ENCODE peak calls at places on chromosomes 6 and 20, in nine cellular contexts. One of them, this sample, is unnamed.

GRCh38 chr20:52593634-52594033 is 378.5 kb upstream of the TSHZ2 start:
- DNase-seq in HFFc6: no peak
- DNase-seq in testis: no peak
- DNase-seq in PC-3: peak
- DNase-seq in adrenal gland: no peak
- DNase-seq in IMR-90: no peak
- DNase-seq in left ventricle myocardium inferior: no peak
- DNase-seq in nephron progenitor cell: no peak
- DNase-seq in GM20000: no peak
- DNase-seq in this sample: no peak

GRCh38 chr6:78607188-78607587 is 260.2 kb upstream of the IRAK1BP1 start:
- DNase-seq in HFFc6: peak
- DNase-seq in testis: no peak
- DNase-seq in PC-3: no peak
- DNase-seq in adrenal gland: no peak
- DNase-seq in IMR-90: peak
- DNase-seq in left ventricle myocardium inferior: no peak
- DNase-seq in nephron progenitor cell: no peak
- DNase-seq in GM20000: no peak
- DNase-seq in this sample: peak

GRCh38 chr6:129890164-129890563 is 29.0 kb upstream of the TMEM244 start:
- DNase-seq in HFFc6: peak
- DNase-seq in testis: no peak
- DNase-seq in PC-3: peak
- DNase-seq in adrenal gland: no peak
- DNase-seq in IMR-90: peak
- DNase-seq in left ventricle myocardium inferior: no peak
- DNase-seq in nephron progenitor cell: no peak
- DNase-seq in GM20000: no peak
- DNase-seq in this sample: peak

GRCh38 chr6:17456711-17457110 is 63.3 kb downstream of the CAP2 start:
- DNase-seq in HFFc6: no peak
- DNase-seq in testis: no peak
- DNase-seq in PC-3: no peak
- DNase-seq in adrenal gland: no peak
- DNase-seq in IMR-90: no peak
- DNase-seq in left ventricle myocardium inferior: no peak
- DNase-seq in nephron progenitor cell: no peak
- DNase-seq in GM20000: no peak
- DNase-seq in this sample: no peak

GRCh38 chr6:139605350-139605749 is 230.9 kb upstream of the CITED2 start:
- DNase-seq in HFFc6: peak
- DNase-seq in testis: no peak
- DNase-seq in PC-3: peak
- DNase-seq in adrenal gland: no peak
- DNase-seq in IMR-90: peak
- DNase-seq in left ventricle myocardium inferior: no peak
- DNase-seq in nephron progenitor cell: no peak
- DNase-seq in GM20000: no peak
- DNase-seq in this sample: peak

GRCh38 chr20:11544029-11544678 is 373.5 kb upstream of the BTBD3 start:
- DNase-seq in HFFc6: peak
- DNase-seq in testis: peak
- DNase-seq in PC-3: peak
- DNase-seq in adrenal gland: no peak
- DNase-seq in IMR-90: peak
- DNase-seq in left ventricle myocardium inferior: no peak
- DNase-seq in nephron progenitor cell: peak
- DNase-seq in GM20000: peak
- DNase-seq in this sample: peak

GRCh38 chr6:41645007-41645618 is 6.8 kb downstream of the MDFI start:
- DNase-seq in HFFc6: no peak
- DNase-seq in testis: no peak
- DNase-seq in PC-3: no peak
- DNase-seq in adrenal gland: no peak
- DNase-seq in IMR-90: no peak
- DNase-seq in left ventricle myocardium inferior: no peak
- DNase-seq in nephron progenitor cell: peak
- DNase-seq in GM20000: no peak
- DNase-seq in this sample: no peak

GRCh38 chr6:158539363-158539762 is 20.5 kb upstream of the TMEM181 start:
- DNase-seq in HFFc6: no peak
- DNase-seq in testis: no peak
- DNase-seq in PC-3: no peak
- DNase-seq in adrenal gland: no peak
- DNase-seq in IMR-90: no peak
- DNase-seq in left ventricle myocardium inferior: no peak
- DNase-seq in nephron progenitor cell: no peak
- DNase-seq in GM20000: no peak
- DNase-seq in this sample: no peak

GRCh38 chr20:37755665-37756064 is 61.8 kb downstream of the CTNNBL1 start:
- DNase-seq in HFFc6: no peak
- DNase-seq in testis: peak
- DNase-seq in PC-3: no peak
- DNase-seq in adrenal gland: no peak
- DNase-seq in IMR-90: no peak
- DNase-seq in left ventricle myocardium inferior: peak
- DNase-seq in nephron progenitor cell: peak
- DNase-seq in GM20000: no peak
- DNase-seq in this sample: no peak

GRCh38 chr20:37756234-37756633 is 62.4 kb downstream of the CTNNBL1 start:
- DNase-seq in HFFc6: no peak
- DNase-seq in testis: no peak
- DNase-seq in PC-3: no peak
- DNase-seq in adrenal gland: no peak
- DNase-seq in IMR-90: no peak
- DNase-seq in left ventricle myocardium inferior: no peak
- DNase-seq in nephron progenitor cell: no peak
- DNase-seq in GM20000: no peak
- DNase-seq in this sample: no peak

GRCh38 chr20:37759761-37760209 is 66.0 kb downstream of the CTNNBL1 start:
- DNase-seq in HFFc6: no peak
- DNase-seq in testis: no peak
- DNase-seq in PC-3: no peak
- DNase-seq in adrenal gland: no peak
- DNase-seq in IMR-90: no peak
- DNase-seq in left ventricle myocardium inferior: no peak
- DNase-seq in nephron progenitor cell: no peak
- DNase-seq in GM20000: no peak
- DNase-seq in this sample: no peak

GRCh38 chr20:37758332-37758731 is 64.5 kb downstream of the CTNNBL1 start:
- DNase-seq in HFFc6: no peak
- DNase-seq in testis: no peak
- DNase-seq in PC-3: peak
- DNase-seq in adrenal gland: no peak
- DNase-seq in IMR-90: no peak
- DNase-seq in left ventricle myocardium inferior: peak
- DNase-seq in nephron progenitor cell: peak
- DNase-seq in GM20000: no peak
- DNase-seq in this sample: no peak

DNA sequence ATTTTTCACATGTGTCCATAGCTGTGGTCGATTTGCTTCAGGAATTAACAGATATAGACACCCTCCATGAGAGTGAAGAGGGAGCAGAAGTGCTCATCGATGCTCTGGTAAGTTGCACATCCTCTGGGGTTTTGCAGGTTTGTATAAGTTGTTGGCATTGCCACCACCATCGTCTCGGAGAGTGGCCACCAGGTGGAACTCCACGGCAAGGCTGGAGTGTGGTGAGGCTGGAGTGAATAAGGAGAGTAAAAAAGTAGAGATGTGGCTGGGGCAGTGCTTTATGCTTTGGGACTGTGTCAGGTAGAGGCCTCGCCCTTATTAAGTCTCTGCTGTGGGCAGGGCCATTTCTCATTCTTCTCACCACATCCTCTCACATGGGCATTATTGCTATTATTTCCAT is 63.7 kb downstream of the CTNNBL1 start:
- DNase-seq in HFFc6: no peak
- DNase-seq in testis: no peak
- DNase-seq in PC-3: no peak
- DNase-seq in adrenal gland: no peak
- DNase-seq in IMR-90: no peak
- DNase-seq in left ventricle myocardium inferior: no peak
- DNase-seq in nephron progenitor cell: no peak
- DNase-seq in GM20000: no peak
- DNase-seq in this sample: no peak
- TF ChIP-seq CTCF in HFFc6: peak
- TF ChIP-seq CTCF in testis: no peak
- TF ChIP-seq CTCF in PC-3: peak
- TF ChIP-seq CTCF in adrenal gland: no peak
- TF ChIP-seq CTCF in IMR-90: no peak
- TF ChIP-seq CTCF in left ventricle myocardium inferior: peak
- TF ChIP-seq CTCF in nephron progenitor cell: no peak
- TF ChIP-seq CTCF in GM20000: no peak
- TF ChIP-seq CTCF in this sample: no peak

GRCh38 chr6:33843086-33843695 is 39.4 kb upstream of the MLN start:
- DNase-seq in HFFc6: no peak
- DNase-seq in testis: no peak
- DNase-seq in PC-3: no peak
- DNase-seq in adrenal gland: no peak
- DNase-seq in IMR-90: no peak
- DNase-seq in left ventricle myocardium inferior: no peak
- DNase-seq in nephron progenitor cell: peak
- DNase-seq in GM20000: no peak
- DNase-seq in this sample: peak

GRCh38 chr6:33846226-33846625 is 42.4 kb upstream of the MLN start:
- DNase-seq in HFFc6: peak
- DNase-seq in testis: no peak
- DNase-seq in PC-3: no peak
- DNase-seq in adrenal gland: no peak
- DNase-seq in IMR-90: no peak
- DNase-seq in left ventricle myocardium inferior: no peak
- DNase-seq in nephron progenitor cell: no peak
- DNase-seq in GM20000: no peak
- DNase-seq in this sample: no peak

GRCh38 chr6:33843696-33844121 is 39.9 kb upstream of the MLN start:
- DNase-seq in HFFc6: no peak
- DNase-seq in testis: no peak
- DNase-seq in PC-3: no peak
- DNase-seq in adrenal gland: no peak
- DNase-seq in IMR-90: no peak
- DNase-seq in left ventricle myocardium inferior: no peak
- DNase-seq in nephron progenitor cell: no peak
- DNase-seq in GM20000: no peak
- DNase-seq in this sample: no peak

GRCh38 chr6:33847078-33847477 is 43.3 kb upstream of the MLN start:
- DNase-seq in HFFc6: no peak
- DNase-seq in testis: no peak
- DNase-seq in PC-3: no peak
- DNase-seq in adrenal gland: no peak
- DNase-seq in IMR-90: no peak
- DNase-seq in left ventricle myocardium inferior: no peak
- DNase-seq in nephron progenitor cell: no peak
- DNase-seq in GM20000: no peak
- DNase-seq in this sample: no peak

GRCh38 chr6:33845031-33845430 is 41.2 kb upstream of the MLN start:
- DNase-seq in HFFc6: no peak
- DNase-seq in testis: no peak
- DNase-seq in PC-3: no peak
- DNase-seq in adrenal gland: no peak
- DNase-seq in IMR-90: no peak
- DNase-seq in left ventricle myocardium inferior: no peak
- DNase-seq in nephron progenitor cell: no peak
- DNase-seq in GM20000: no peak
- DNase-seq in this sample: no peak
- TF ChIP-seq CTCF in HFFc6: no peak
- TF ChIP-seq CTCF in testis: no peak
- TF ChIP-seq CTCF in PC-3: no peak
- TF ChIP-seq CTCF in adrenal gland: no peak
- TF ChIP-seq CTCF in IMR-90: no peak
- TF ChIP-seq CTCF in left ventricle myocardium inferior: no peak
- TF ChIP-seq CTCF in nephron progenitor cell: no peak
- TF ChIP-seq CTCF in GM20000: no peak
- TF ChIP-seq CTCF in this sample: no peak

GRCh38 chr6:79647756-79648155 is 16.6 kb downstream of the SH3BGRL2 start:
- DNase-seq in HFFc6: no peak
- DNase-seq in testis: no peak
- DNase-seq in PC-3: no peak
- DNase-seq in adrenal gland: no peak
- DNase-seq in IMR-90: no peak
- DNase-seq in left ventricle myocardium inferior: no peak
- DNase-seq in nephron progenitor cell: no peak
- DNase-seq in GM20000: no peak
- DNase-seq in this sample: no peak

GRCh38 chr6:79650943-79651342 is 19.8 kb downstream of the SH3BGRL2 start:
- DNase-seq in HFFc6: no peak
- DNase-seq in testis: peak
- DNase-seq in PC-3: no peak
- DNase-seq in adrenal gland: peak
- DNase-seq in IMR-90: no peak
- DNase-seq in left ventricle myocardium inferior: no peak
- DNase-seq in nephron progenitor cell: no peak
- DNase-seq in GM20000: no peak
- DNase-seq in this sample: no peak

GRCh38 chr6:79648315-79648714 is 17.2 kb downstream of the SH3BGRL2 start:
- DNase-seq in HFFc6: no peak
- DNase-seq in testis: no peak
- DNase-seq in PC-3: no peak
- DNase-seq in adrenal gland: no peak
- DNase-seq in IMR-90: no peak
- DNase-seq in left ventricle myocardium inferior: no peak
- DNase-seq in nephron progenitor cell: no peak
- DNase-seq in GM20000: no peak
- DNase-seq in this sample: no peak

GRCh38 chr6:79649016-79649415 is 17.9 kb downstream of the SH3BGRL2 start:
- DNase-seq in HFFc6: no peak
- DNase-seq in testis: no peak
- DNase-seq in PC-3: no peak
- DNase-seq in adrenal gland: no peak
- DNase-seq in IMR-90: no peak
- DNase-seq in left ventricle myocardium inferior: no peak
- DNase-seq in nephron progenitor cell: no peak
- DNase-seq in GM20000: no peak
- DNase-seq in this sample: peak

DNA sequence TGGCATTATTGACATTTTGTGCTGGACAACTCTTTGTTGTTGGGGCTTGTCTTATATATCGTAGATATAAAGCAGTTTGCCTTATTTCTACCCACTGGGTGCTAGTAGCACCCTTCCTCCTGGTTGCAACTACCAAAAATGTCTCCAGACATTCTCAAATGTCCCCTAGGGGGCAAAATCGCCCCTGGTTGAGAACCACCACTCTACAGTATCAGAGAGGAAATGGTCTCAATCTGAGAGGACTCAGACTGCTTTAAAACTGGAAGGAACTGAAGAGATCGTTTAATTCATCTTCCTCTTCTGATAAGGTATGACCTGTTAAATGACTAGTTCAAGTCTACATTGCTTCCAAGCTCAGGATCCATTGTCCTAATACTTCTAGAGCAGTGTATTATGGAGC is 14.9 kb downstream of the SH3BGRL2 start:
- DNase-seq in HFFc6: no peak
- DNase-seq in testis: no peak
- DNase-seq in PC-3: no peak
- DNase-seq in adrenal gland: no peak
- DNase-seq in IMR-90: no peak
- DNase-seq in left ventricle myocardium inferior: no peak
- DNase-seq in nephron progenitor cell: no peak
- DNase-seq in GM20000: no peak
- DNase-seq in this sample: no peak
- TF ChIP-seq CTCF in HFFc6: no peak
- TF ChIP-seq CTCF in testis: no peak
- TF ChIP-seq CTCF in PC-3: peak
- TF ChIP-seq CTCF in adrenal gland: no peak
- TF ChIP-seq CTCF in IMR-90: no peak
- TF ChIP-seq CTCF in left ventricle myocardium inferior: peak
- TF ChIP-seq CTCF in nephron progenitor cell: no peak
- TF ChIP-seq CTCF in GM20000: no peak
- TF ChIP-seq CTCF in this sample: no peak

GRCh38 chr6:39088331-39088730 is 26.7 kb downstream of the SAYSD1 start:
- DNase-seq in HFFc6: peak
- DNase-seq in testis: peak
- DNase-seq in PC-3: peak
- DNase-seq in adrenal gland: peak
- DNase-seq in IMR-90: peak
- DNase-seq in left ventricle myocardium inferior: peak
- DNase-seq in nephron progenitor cell: peak
- DNase-seq in GM20000: no peak
- DNase-seq in this sample: peak

GRCh38 chr6:39093167-39093708 is 21.7 kb downstream of the SAYSD1 start:
- DNase-seq in HFFc6: no peak
- DNase-seq in testis: no peak
- DNase-seq in PC-3: no peak
- DNase-seq in adrenal gland: no peak
- DNase-seq in IMR-90: no peak
- DNase-seq in left ventricle myocardium inferior: no peak
- DNase-seq in nephron progenitor cell: no peak
- DNase-seq in GM20000: no peak
- DNase-seq in this sample: no peak

GRCh38 chr6:39092124-39092523 is 22.9 kb downstream of the SAYSD1 start:
- DNase-seq in HFFc6: no peak
- DNase-seq in testis: no peak
- DNase-seq in PC-3: peak
- DNase-seq in adrenal gland: no peak
- DNase-seq in IMR-90: no peak
- DNase-seq in left ventricle myocardium inferior: no peak
- DNase-seq in nephron progenitor cell: no peak
- DNase-seq in GM20000: no peak
- DNase-seq in this sample: no peak

GRCh38 chr6:39090036-39090435 is 24.9 kb downstream of the SAYSD1 start:
- DNase-seq in HFFc6: no peak
- DNase-seq in testis: no peak
- DNase-seq in PC-3: no peak
- DNase-seq in adrenal gland: no peak
- DNase-seq in IMR-90: no peak
- DNase-seq in left ventricle myocardium inferior: no peak
- DNase-seq in nephron progenitor cell: no peak
- DNase-seq in GM20000: no peak
- DNase-seq in this sample: no peak

DNA sequence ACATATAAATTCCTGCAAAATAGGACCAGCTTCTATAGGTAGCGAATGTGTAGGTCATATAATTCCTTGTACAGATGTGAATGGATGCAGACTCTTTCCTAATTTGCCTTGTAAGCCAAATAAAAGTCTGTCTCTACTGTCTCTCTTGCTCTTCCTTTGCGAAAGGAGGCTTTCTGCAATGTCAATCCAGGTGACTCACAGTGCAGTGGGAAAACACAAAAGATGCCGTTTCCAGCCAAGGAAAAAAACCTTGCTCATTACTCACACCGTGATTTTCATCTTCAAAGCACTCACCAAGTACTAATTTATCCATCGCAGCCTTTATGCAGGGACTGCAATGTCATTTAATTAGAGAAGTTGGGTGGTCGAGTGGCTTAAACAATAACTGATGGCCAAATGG is 23.8 kb downstream of the SAYSD1 start:
- DNase-seq in HFFc6: no peak
- DNase-seq in testis: no peak
- DNase-seq in PC-3: peak
- DNase-seq in adrenal gland: no peak
- DNase-seq in IMR-90: no peak
- DNase-seq in left ventricle myocardium inferior: no peak
- DNase-seq in nephron progenitor cell: no peak
- DNase-seq in GM20000: no peak
- DNase-seq in this sample: no peak
- TF ChIP-seq CTCF in HFFc6: no peak
- TF ChIP-seq CTCF in testis: no peak
- TF ChIP-seq CTCF in PC-3: no peak
- TF ChIP-seq CTCF in adrenal gland: no peak
- TF ChIP-seq CTCF in IMR-90: no peak
- TF ChIP-seq CTCF in left ventricle myocardium inferior: no peak
- TF ChIP-seq CTCF in nephron progenitor cell: no peak
- TF ChIP-seq CTCF in GM20000: no peak
- TF ChIP-seq CTCF in this sample: no peak